ENCODE peak calls at places on chromosomes 6 and 20, in eight cellular contexts. One of them, this sample, is unnamed.

GRCh38 chr20:12893019-12893418 is 115.8 kb upstream of the SPTLC3 start:
- DNase-seq in body of pancreas: no peak
- DNase-seq in HCT116: no peak
- DNase-seq in tibial nerve: no peak
- DNase-seq in Peyer's patch: no peak
- DNase-seq in heart left ventricle: no peak
- DNase-seq in IMR-90: no peak
- DNase-seq in uterus: no peak
- DNase-seq in this sample: no peak

GRCh38 chr6:37130704-37131103 is 39.2 kb upstream of the PIM1 start:
- DNase-seq in Peyer's patch: no peak
- DNase-seq in body of pancreas: no peak
- DNase-seq in uterus: peak; percentile 70
- DNase-seq in IMR-90: peak; percentile 56
- DNase-seq in heart left ventricle: peak; percentile 10
- DNase-seq in HCT116: no peak
- DNase-seq in tibial nerve: no peak
- DNase-seq in this sample: peak; percentile 88

GRCh38 chr6:157229733-157230132 is 93.6 kb downstream of the TMEM242 start:
- DNase-seq in IMR-90: no peak
- DNase-seq in HCT116: no peak
- DNase-seq in tibial nerve: no peak
- DNase-seq in uterus: no peak
- DNase-seq in Peyer's patch: no peak
- DNase-seq in heart left ventricle: no peak
- DNase-seq in body of pancreas: no peak
- DNase-seq in this sample: peak; percentile 42

GRCh38 chr6:132096245-132096644 is 145.1 kb upstream of the CCN2 start:
- DNase-seq in uterus: no peak
- DNase-seq in heart left ventricle: no peak
- DNase-seq in Peyer's patch: no peak
- DNase-seq in IMR-90: no peak
- DNase-seq in tibial nerve: no peak
- DNase-seq in body of pancreas: no peak
- DNase-seq in HCT116: no peak
- DNase-seq in this sample: no peak

GRCh38 chr20:39904713-39905112 is 784.3 kb downstream of the MAFB start:
- DNase-seq in HCT116: no peak
- DNase-seq in uterus: no peak
- DNase-seq in IMR-90: no peak
- DNase-seq in heart left ventricle: no peak
- DNase-seq in Peyer's patch: no peak
- DNase-seq in tibial nerve: no peak
- DNase-seq in body of pancreas: no peak
- DNase-seq in this sample: no peak

GRCh38 chr6:145199961-145200360 is 535.4 kb downstream of the EPM2A start:
- DNase-seq in HCT116: no peak
- DNase-seq in heart left ventricle: no peak
- DNase-seq in tibial nerve: no peak
- DNase-seq in body of pancreas: no peak
- DNase-seq in uterus: no peak
- DNase-seq in IMR-90: peak; percentile 65
- DNase-seq in Peyer's patch: no peak
- DNase-seq in this sample: no peak

GRCh38 chr20:5092765-5093339 is 26.9 kb downstream of the PCNA start:
- DNase-seq in tibial nerve: no peak
- DNase-seq in HCT116: no peak
- DNase-seq in heart left ventricle: no peak
- DNase-seq in Peyer's patch: no peak
- DNase-seq in IMR-90: no peak
- DNase-seq in uterus: no peak
- DNase-seq in body of pancreas: no peak
- DNase-seq in this sample: no peak

GRCh38 chr20:45969712-45970634 is 2.0 kb downstream of the ZNF335 start:
- DNase-seq in HCT116: peak; percentile 66
- DNase-seq in tibial nerve: no peak
- DNase-seq in IMR-90: peak; percentile 64
- DNase-seq in heart left ventricle: peak; percentile 26
- DNase-seq in Peyer's patch: no peak
- DNase-seq in uterus: peak; percentile 30
- DNase-seq in body of pancreas: peak; percentile 24
- DNase-seq in this sample: peak; percentile 57

GRCh38 chr6:13431861-13432465 is 55.4 kb downstream of the GFOD1 start:
- DNase-seq in HCT116: no peak
- DNase-seq in Peyer's patch: no peak
- DNase-seq in tibial nerve: no peak
- DNase-seq in body of pancreas: no peak
- DNase-seq in heart left ventricle: no peak
- DNase-seq in uterus: no peak
- DNase-seq in IMR-90: peak; percentile 55
- DNase-seq in this sample: no peak

GRCh38 chr6:31581511-31582229 is 554 bp downstream of the LTB start:
- DNase-seq in body of pancreas: no peak
- DNase-seq in tibial nerve: no peak
- DNase-seq in IMR-90: no peak
- DNase-seq in Peyer's patch: no peak
- DNase-seq in HCT116: no peak
- DNase-seq in uterus: no peak
- DNase-seq in heart left ventricle: no peak
- DNase-seq in this sample: no peak
- TF ChIP-seq POLR2A in body of pancreas: no peak
- TF ChIP-seq POLR2A in tibial nerve: no peak
- TF ChIP-seq POLR2A in IMR-90: no peak
- TF ChIP-seq POLR2A in Peyer's patch: no peak
- TF ChIP-seq POLR2A in HCT116: no peak
- TF ChIP-seq POLR2A in uterus: no peak
- TF ChIP-seq POLR2A in heart left ventricle: no peak
- TF ChIP-seq POLR2A in this sample: no peak

DNA sequence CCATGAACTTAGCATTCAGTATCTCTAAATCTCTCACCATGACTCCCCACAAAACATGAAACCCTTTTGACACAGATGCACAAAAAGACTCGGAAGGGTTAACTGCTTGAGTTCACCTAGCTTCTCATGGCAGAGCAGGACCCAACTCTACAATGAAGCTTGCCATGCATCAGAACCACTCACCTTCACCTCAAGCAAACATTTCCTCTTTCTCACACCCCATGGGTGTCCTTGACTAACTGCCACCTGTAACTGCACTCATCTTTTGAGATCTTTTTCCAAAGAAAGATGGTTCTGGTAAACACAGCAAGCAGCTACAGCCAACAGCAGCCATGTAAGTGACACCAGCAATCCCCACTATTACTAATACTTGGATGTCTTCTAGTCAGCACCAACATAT is 76.5 kb downstream of the EFHC1 start:
- DNase-seq in body of pancreas: no peak
- DNase-seq in heart left ventricle: no peak
- DNase-seq in uterus: no peak
- DNase-seq in HCT116: no peak
- DNase-seq in tibial nerve: no peak
- DNase-seq in IMR-90: no peak
- DNase-seq in Peyer's patch: no peak
- DNase-seq in this sample: no peak
- H3K4me3 ChIP-seq in body of pancreas: no peak overlapping the region
- H3K4me3 ChIP-seq in heart left ventricle: no peak overlapping the region
- H3K4me3 ChIP-seq in uterus: no peak overlapping the region
- H3K4me3 ChIP-seq in HCT116: no peak overlapping the region
- H3K4me3 ChIP-seq in tibial nerve: no peak overlapping the region
- H3K4me3 ChIP-seq in IMR-90: no peak overlapping the region
- H3K4me3 ChIP-seq in Peyer's patch: no peak overlapping the region
- H3K4me3 ChIP-seq in this sample: no peak overlapping the region

GRCh38 chr6:158290040-158290439 is 22.2 kb upstream of the TULP4 start:
- DNase-seq in IMR-90: no peak
- DNase-seq in Peyer's patch: no peak
- DNase-seq in HCT116: no peak
- DNase-seq in body of pancreas: no peak
- DNase-seq in heart left ventricle: no peak
- DNase-seq in tibial nerve: no peak
- DNase-seq in uterus: no peak
- DNase-seq in this sample: no peak
- H3K36me3 ChIP-seq in IMR-90: no peaks in the 10 kb centered on the region
- H3K36me3 ChIP-seq in Peyer's patch: no peaks in the 10 kb centered on the region
- H3K36me3 ChIP-seq in HCT116: no peaks in the 10 kb centered on the region
- H3K36me3 ChIP-seq in body of pancreas: no peaks in the 10 kb centered on the region
- H3K36me3 ChIP-seq in heart left ventricle: no peaks in the 10 kb centered on the region
- H3K36me3 ChIP-seq in tibial nerve: no peaks in the 10 kb centered on the region
- H3K36me3 ChIP-seq in uterus: no peaks in the 10 kb centered on the region
- H3K36me3 ChIP-seq in this sample: no peaks in the 10 kb centered on the region

GRCh38 chr6:31952140-31952805 is 6.4 kb downstream of the CFB start:
- DNase-seq in body of pancreas: peak; percentile 61
- DNase-seq in HCT116: no peak
- DNase-seq in Peyer's patch: peak; percentile 31
- DNase-seq in IMR-90: peak; percentile 63
- DNase-seq in tibial nerve: peak; percentile 37
- DNase-seq in heart left ventricle: peak; percentile 49
- DNase-seq in uterus: peak; percentile 56
- DNase-seq in this sample: peak; percentile 76
- TF ChIP-seq POLR2A in body of pancreas: no peak
- TF ChIP-seq POLR2A in HCT116: no peak
- TF ChIP-seq POLR2A in Peyer's patch: no peak
- TF ChIP-seq POLR2A in IMR-90: no peak
- TF ChIP-seq POLR2A in tibial nerve: no peak
- TF ChIP-seq POLR2A in heart left ventricle: no peak
- TF ChIP-seq POLR2A in uterus: no peak
- TF ChIP-seq POLR2A in this sample: no peak

DNA sequence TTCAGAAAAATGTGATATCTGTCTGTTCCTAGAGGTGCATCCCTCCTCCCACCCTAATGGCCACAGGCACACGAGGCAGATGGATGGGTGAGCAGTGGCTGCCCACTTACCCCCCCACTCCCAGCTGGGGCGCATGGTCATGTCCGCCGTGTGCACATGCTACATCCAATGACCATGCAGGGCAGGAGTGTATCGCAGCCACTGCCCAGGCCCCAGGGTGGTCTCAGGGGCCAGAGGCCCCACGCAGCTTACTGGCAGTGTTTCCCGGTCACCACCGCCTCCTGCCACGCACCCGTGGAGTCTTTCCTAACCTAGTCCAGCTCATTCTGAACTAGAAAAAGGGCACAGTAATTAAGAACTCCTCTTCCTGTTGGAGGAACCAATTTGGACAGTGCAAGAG is 11.7 kb upstream of the HTR1B start:
- DNase-seq in IMR-90: no peak
- DNase-seq in Peyer's patch: no peak
- DNase-seq in body of pancreas: no peak
- DNase-seq in heart left ventricle: no peak
- DNase-seq in tibial nerve: no peak
- DNase-seq in HCT116: no peak
- DNase-seq in uterus: no peak
- DNase-seq in this sample: no peak
- H3K4me3 ChIP-seq in IMR-90: no peak overlapping the region
- H3K4me3 ChIP-seq in Peyer's patch: no peak overlapping the region
- H3K4me3 ChIP-seq in body of pancreas: no peak overlapping the region
- H3K4me3 ChIP-seq in heart left ventricle: no peak overlapping the region
- H3K4me3 ChIP-seq in tibial nerve: no peak overlapping the region
- H3K4me3 ChIP-seq in HCT116: no peak overlapping the region
- H3K4me3 ChIP-seq in uterus: no peak overlapping the region
- H3K4me3 ChIP-seq in this sample: no peak overlapping the region

GRCh38 chr6:39192736-39193135 is 36.5 kb downstream of the KCNK5 start:
- DNase-seq in uterus: no peak
- DNase-seq in HCT116: no peak
- DNase-seq in body of pancreas: no peak
- DNase-seq in IMR-90: no peak
- DNase-seq in tibial nerve: no peak
- DNase-seq in heart left ventricle: no peak
- DNase-seq in Peyer's patch: no peak
- DNase-seq in this sample: no peak

GRCh38 chr6:39195792-39196385 is 33.4 kb downstream of the KCNK5 start:
- DNase-seq in uterus: no peak
- DNase-seq in HCT116: no peak
- DNase-seq in heart left ventricle: no peak
- DNase-seq in tibial nerve: no peak
- DNase-seq in IMR-90: no peak
- DNase-seq in body of pancreas: no peak
- DNase-seq in Peyer's patch: no peak
- DNase-seq in this sample: no peak

GRCh38 chr6:39191236-39191930 is 37.9 kb downstream of the KCNK5 start:
- DNase-seq in body of pancreas: no peak
- DNase-seq in HCT116: no peak
- DNase-seq in uterus: no peak
- DNase-seq in Peyer's patch: no peak
- DNase-seq in heart left ventricle: no peak
- DNase-seq in tibial nerve: no peak
- DNase-seq in IMR-90: no peak
- DNase-seq in this sample: no peak

GRCh38 chr6:39194466-39194865 is 34.8 kb downstream of the KCNK5 start:
- DNase-seq in Peyer's patch: no peak
- DNase-seq in body of pancreas: no peak
- DNase-seq in heart left ventricle: no peak
- DNase-seq in tibial nerve: no peak
- DNase-seq in IMR-90: no peak
- DNase-seq in uterus: no peak
- DNase-seq in HCT116: no peak
- DNase-seq in this sample: no peak

GRCh38 chr6:39193201-39193791 is 36.0 kb downstream of the KCNK5 start:
- DNase-seq in uterus: no peak
- DNase-seq in heart left ventricle: no peak
- DNase-seq in Peyer's patch: no peak
- DNase-seq in tibial nerve: no peak
- DNase-seq in IMR-90: no peak
- DNase-seq in HCT116: no peak
- DNase-seq in body of pancreas: no peak
- DNase-seq in this sample: peak; percentile 83
- H3K36me3 ChIP-seq in uterus: no peaks in the 10 kb centered on the region
- H3K36me3 ChIP-seq in heart left ventricle: no peaks in the 10 kb centered on the region
- H3K36me3 ChIP-seq in Peyer's patch: no peaks in the 10 kb centered on the region
- H3K36me3 ChIP-seq in tibial nerve: no peaks in the 10 kb centered on the region
- H3K36me3 ChIP-seq in IMR-90: no peaks in the 10 kb centered on the region
- H3K36me3 ChIP-seq in HCT116: peaks cover 7% of the 10 kb centered on the region
- H3K36me3 ChIP-seq in body of pancreas: no peaks in the 10 kb centered on the region
- H3K36me3 ChIP-seq in this sample: no peaks in the 10 kb centered on the region

GRCh38 chr6:34243901-34244884 is 4.6 kb downstream of the SMIM29 start:
- DNase-seq in uterus: peak; percentile 88
- DNase-seq in tibial nerve: peak; percentile 43
- DNase-seq in HCT116: peak; percentile 92
- DNase-seq in heart left ventricle: no peak
- DNase-seq in body of pancreas: no peak
- DNase-seq in IMR-90: peak; percentile 95
- DNase-seq in Peyer's patch: no peak
- DNase-seq in this sample: peak; percentile 89

GRCh38 chr6:34241351-34242215 is 4.9 kb downstream of the HMGA1 start:
- DNase-seq in HCT116: no peak
- DNase-seq in Peyer's patch: no peak
- DNase-seq in heart left ventricle: no peak
- DNase-seq in tibial nerve: no peak
- DNase-seq in body of pancreas: no peak
- DNase-seq in IMR-90: no peak
- DNase-seq in uterus: no peak
- DNase-seq in this sample: peak; percentile 43

GRCh38 chr6:34240329-34241248 is 3.9 kb downstream of the HMGA1 start:
- DNase-seq in IMR-90: no peak
- DNase-seq in heart left ventricle: no peak
- DNase-seq in body of pancreas: no peak
- DNase-seq in HCT116: no peak
- DNase-seq in tibial nerve: no peak
- DNase-seq in uterus: no peak
- DNase-seq in Peyer's patch: no peak
- DNase-seq in this sample: peak; percentile 56

GRCh38 chr6:34243131-34243771 is 5.6 kb downstream of the SMIM29 start:
- DNase-seq in Peyer's patch: no peak
- DNase-seq in HCT116: no peak
- DNase-seq in heart left ventricle: no peak
- DNase-seq in body of pancreas: no peak
- DNase-seq in tibial nerve: no peak
- DNase-seq in uterus: no peak
- DNase-seq in IMR-90: peak; percentile 77
- DNase-seq in this sample: peak; percentile 56

GRCh38 chr6:34242252-34243130 is 5.8 kb downstream of the HMGA1 start:
- DNase-seq in Peyer's patch: no peak
- DNase-seq in uterus: no peak
- DNase-seq in IMR-90: peak; percentile 25
- DNase-seq in tibial nerve: no peak
- DNase-seq in body of pancreas: no peak
- DNase-seq in HCT116: no peak
- DNase-seq in heart left ventricle: no peak
- DNase-seq in this sample: peak; percentile 47
- TF ChIP-seq POLR2A in Peyer's patch: no peak
- TF ChIP-seq POLR2A in uterus: no peak
- TF ChIP-seq POLR2A in IMR-90: no peak
- TF ChIP-seq POLR2A in tibial nerve: no peak
- TF ChIP-seq POLR2A in body of pancreas: no peak
- TF ChIP-seq POLR2A in HCT116: no peak
- TF ChIP-seq POLR2A in heart left ventricle: no peak
- TF ChIP-seq POLR2A in this sample: no peak

This sample was measured in sigmoid colon.